ENCODE peak calls at places on chromosomes 7 and 10, in seven cellular contexts. One of them, this sample, is unnamed.

GRCh38 chr10:12466701-12467100 is 117.4 kb downstream of the CAMK1D start:
- DNase-seq in skeletal muscle cell: peak; percentile 16
- DNase-seq in T-cell: no peak
- DNase-seq in activated CD4-positive, CD25-positive, alpha-beta regulatory T cell treated with anti-CD3 and anti-CD28 coated beads, Interleukin-2, amount 50 U/mL, for 72 hours: no peak
- DNase-seq in progenitor cell of endocrine pancreas: no peak
- DNase-seq in RWPE1: no peak
- DNase-seq in ovary: no peak
- DNase-seq in this sample: peak; percentile 57

GRCh38 chr10:26269754-26270153 is 53.2 kb downstream of the GAD2 start:
- DNase-seq in ovary: no peak
- DNase-seq in T-cell: no peak
- DNase-seq in progenitor cell of endocrine pancreas: no peak
- DNase-seq in activated CD4-positive, CD25-positive, alpha-beta regulatory T cell treated with anti-CD3 and anti-CD28 coated beads, Interleukin-2, amount 50 U/mL, for 72 hours: no peak
- DNase-seq in RWPE1: peak; percentile 19
- DNase-seq in skeletal muscle cell: no peak
- DNase-seq in this sample: peak; percentile 57

GRCh38 chr10:121662945-121663917 is 65.0 kb upstream of the FGFR2 start:
- DNase-seq in skeletal muscle cell: no peak
- DNase-seq in T-cell: no peak
- DNase-seq in RWPE1: no peak
- DNase-seq in activated CD4-positive, CD25-positive, alpha-beta regulatory T cell treated with anti-CD3 and anti-CD28 coated beads, Interleukin-2, amount 50 U/mL, for 72 hours: no peak
- DNase-seq in progenitor cell of endocrine pancreas: peak; percentile 23
- DNase-seq in ovary: no peak
- DNase-seq in this sample: peak; percentile 81

GRCh38 chr7:112370436-112370835 is 79.8 kb upstream of the IFRD1 start:
- DNase-seq in RWPE1: no peak
- DNase-seq in progenitor cell of endocrine pancreas: no peak
- DNase-seq in skeletal muscle cell: no peak
- DNase-seq in T-cell: no peak
- DNase-seq in activated CD4-positive, CD25-positive, alpha-beta regulatory T cell treated with anti-CD3 and anti-CD28 coated beads, Interleukin-2, amount 50 U/mL, for 72 hours: no peak
- DNase-seq in ovary: no peak
- DNase-seq in this sample: no peak

GRCh38 chr10:106765355-106765754 is 399.2 kb downstream of the SORCS1 start:
- DNase-seq in T-cell: no peak
- DNase-seq in ovary: no peak
- DNase-seq in skeletal muscle cell: no peak
- DNase-seq in progenitor cell of endocrine pancreas: no peak
- DNase-seq in activated CD4-positive, CD25-positive, alpha-beta regulatory T cell treated with anti-CD3 and anti-CD28 coated beads, Interleukin-2, amount 50 U/mL, for 72 hours: no peak
- DNase-seq in RWPE1: no peak
- DNase-seq in this sample: no peak

GRCh38 chr7:129707910-129708490 is 96.5 kb downstream of the NRF1 start:
- DNase-seq in ovary: no peak
- DNase-seq in progenitor cell of endocrine pancreas: no peak
- DNase-seq in activated CD4-positive, CD25-positive, alpha-beta regulatory T cell treated with anti-CD3 and anti-CD28 coated beads, Interleukin-2, amount 50 U/mL, for 72 hours: no peak
- DNase-seq in skeletal muscle cell: no peak
- DNase-seq in RWPE1: no peak
- DNase-seq in T-cell: no peak
- DNase-seq in this sample: no peak

GRCh38 chr10:116183733-116184447 is 89.1 kb downstream of the GFRA1 start:
- DNase-seq in progenitor cell of endocrine pancreas: peak; percentile 19
- DNase-seq in skeletal muscle cell: no peak
- DNase-seq in activated CD4-positive, CD25-positive, alpha-beta regulatory T cell treated with anti-CD3 and anti-CD28 coated beads, Interleukin-2, amount 50 U/mL, for 72 hours: no peak
- DNase-seq in ovary: no peak
- DNase-seq in T-cell: no peak
- DNase-seq in RWPE1: peak; percentile 48
- DNase-seq in this sample: peak; percentile 77

GRCh38 chr10:49661291-49661856 is 18.1 kb upstream of the C10orf53 start:
- DNase-seq in RWPE1: peak; percentile 59
- DNase-seq in activated CD4-positive, CD25-positive, alpha-beta regulatory T cell treated with anti-CD3 and anti-CD28 coated beads, Interleukin-2, amount 50 U/mL, for 72 hours: no peak
- DNase-seq in ovary: no peak
- DNase-seq in skeletal muscle cell: no peak
- DNase-seq in T-cell: no peak
- DNase-seq in progenitor cell of endocrine pancreas: no peak
- DNase-seq in this sample: peak; percentile 5

GRCh38 chr7:57403601-57404342 is 46.2 kb upstream of the ZNF716 start:
- DNase-seq in ovary: peak; percentile 86
- DNase-seq in T-cell: no peak
- DNase-seq in RWPE1: no peak
- DNase-seq in progenitor cell of endocrine pancreas: no peak
- DNase-seq in activated CD4-positive, CD25-positive, alpha-beta regulatory T cell treated with anti-CD3 and anti-CD28 coated beads, Interleukin-2, amount 50 U/mL, for 72 hours: no peak
- DNase-seq in skeletal muscle cell: no peak
- DNase-seq in this sample: no peak

GRCh38 chr10:46542567-46543323 is 13.7 kb downstream of the GPRIN2 start:
- DNase-seq in progenitor cell of endocrine pancreas: no peak
- DNase-seq in RWPE1: no peak
- DNase-seq in activated CD4-positive, CD25-positive, alpha-beta regulatory T cell treated with anti-CD3 and anti-CD28 coated beads, Interleukin-2, amount 50 U/mL, for 72 hours: peak; percentile 27
- DNase-seq in skeletal muscle cell: no peak
- DNase-seq in T-cell: no peak
- DNase-seq in ovary: no peak
- DNase-seq in this sample: no peak

GRCh38 chr7:27132978-27133377 is 2.4 kb upstream of the HOXA4 start:
- DNase-seq in skeletal muscle cell: no peak
- DNase-seq in ovary: no peak
- DNase-seq in RWPE1: no peak
- DNase-seq in activated CD4-positive, CD25-positive, alpha-beta regulatory T cell treated with anti-CD3 and anti-CD28 coated beads, Interleukin-2, amount 50 U/mL, for 72 hours: no peak
- DNase-seq in T-cell: no peak
- DNase-seq in progenitor cell of endocrine pancreas: no peak
- DNase-seq in this sample: no peak

GRCh38 chr7:1055084-1055450 is 10.7 kb downstream of the GPR146 start:
- DNase-seq in activated CD4-positive, CD25-positive, alpha-beta regulatory T cell treated with anti-CD3 and anti-CD28 coated beads, Interleukin-2, amount 50 U/mL, for 72 hours: peak; percentile 64
- DNase-seq in progenitor cell of endocrine pancreas: no peak
- DNase-seq in skeletal muscle cell: no peak
- DNase-seq in RWPE1: no peak
- DNase-seq in ovary: peak; percentile 88
- DNase-seq in T-cell: peak; percentile 43
- DNase-seq in this sample: no peak

GRCh38 chr7:22333680-22334141 is 23.2 kb downstream of the RAPGEF5 start:
- DNase-seq in activated CD4-positive, CD25-positive, alpha-beta regulatory T cell treated with anti-CD3 and anti-CD28 coated beads, Interleukin-2, amount 50 U/mL, for 72 hours: no peak
- DNase-seq in RWPE1: no peak
- DNase-seq in T-cell: no peak
- DNase-seq in skeletal muscle cell: no peak
- DNase-seq in ovary: no peak
- DNase-seq in progenitor cell of endocrine pancreas: no peak
- DNase-seq in this sample: no peak

GRCh38 chr7:108078156-108078781 is 51.9 kb downstream of the LAMB4 start:
- DNase-seq in progenitor cell of endocrine pancreas: no peak
- DNase-seq in ovary: no peak
- DNase-seq in skeletal muscle cell: no peak
- DNase-seq in T-cell: no peak
- DNase-seq in RWPE1: no peak
- DNase-seq in activated CD4-positive, CD25-positive, alpha-beta regulatory T cell treated with anti-CD3 and anti-CD28 coated beads, Interleukin-2, amount 50 U/mL, for 72 hours: no peak
- DNase-seq in this sample: no peak

GRCh38 chr10:6300106-6300783 is 97.5 kb downstream of the PFKFB3 start:
- DNase-seq in progenitor cell of endocrine pancreas: no peak
- DNase-seq in RWPE1: no peak
- DNase-seq in skeletal muscle cell: peak; percentile 28
- DNase-seq in activated CD4-positive, CD25-positive, alpha-beta regulatory T cell treated with anti-CD3 and anti-CD28 coated beads, Interleukin-2, amount 50 U/mL, for 72 hours: peak; percentile 34
- DNase-seq in T-cell: peak; percentile 30
- DNase-seq in ovary: no peak
- DNase-seq in this sample: no peak

GRCh38 chr10:101903827-101904520 is 60.4 kb upstream of the KCNIP2 start:
- DNase-seq in progenitor cell of endocrine pancreas: no peak
- DNase-seq in T-cell: no peak
- DNase-seq in activated CD4-positive, CD25-positive, alpha-beta regulatory T cell treated with anti-CD3 and anti-CD28 coated beads, Interleukin-2, amount 50 U/mL, for 72 hours: no peak
- DNase-seq in RWPE1: no peak
- DNase-seq in ovary: no peak
- DNase-seq in skeletal muscle cell: peak; percentile 55
- DNase-seq in this sample: peak; percentile 100

GRCh38 chr7:81460646-81461045 is 309.2 kb downstream of the HGF start:
- DNase-seq in progenitor cell of endocrine pancreas: no peak
- DNase-seq in skeletal muscle cell: no peak
- DNase-seq in activated CD4-positive, CD25-positive, alpha-beta regulatory T cell treated with anti-CD3 and anti-CD28 coated beads, Interleukin-2, amount 50 U/mL, for 72 hours: no peak
- DNase-seq in T-cell: no peak
- DNase-seq in ovary: no peak
- DNase-seq in RWPE1: no peak
- DNase-seq in this sample: no peak

GRCh38 chr7:21365866-21366624 is 61.8 kb upstream of the SP4 start:
- DNase-seq in activated CD4-positive, CD25-positive, alpha-beta regulatory T cell treated with anti-CD3 and anti-CD28 coated beads, Interleukin-2, amount 50 U/mL, for 72 hours: no peak
- DNase-seq in ovary: no peak
- DNase-seq in progenitor cell of endocrine pancreas: no peak
- DNase-seq in RWPE1: peak; percentile 79
- DNase-seq in skeletal muscle cell: no peak
- DNase-seq in T-cell: no peak
- DNase-seq in this sample: peak; percentile 6

GRCh38 chr7:6350057-6350752 is 77.8 kb upstream of the CYTH3 start:
- DNase-seq in T-cell: no peak
- DNase-seq in skeletal muscle cell: no peak
- DNase-seq in activated CD4-positive, CD25-positive, alpha-beta regulatory T cell treated with anti-CD3 and anti-CD28 coated beads, Interleukin-2, amount 50 U/mL, for 72 hours: no peak
- DNase-seq in progenitor cell of endocrine pancreas: no peak
- DNase-seq in ovary: no peak
- DNase-seq in RWPE1: no peak
- DNase-seq in this sample: no peak

GRCh38 chr7:78620931-78621330 is 822.4 kb downstream of the PHTF2 start:
- DNase-seq in RWPE1: peak; percentile 7
- DNase-seq in T-cell: no peak
- DNase-seq in progenitor cell of endocrine pancreas: peak; percentile 34
- DNase-seq in activated CD4-positive, CD25-positive, alpha-beta regulatory T cell treated with anti-CD3 and anti-CD28 coated beads, Interleukin-2, amount 50 U/mL, for 72 hours: no peak
- DNase-seq in skeletal muscle cell: no peak
- DNase-seq in ovary: no peak
- DNase-seq in this sample: peak; percentile 26

GRCh38 chr7:3043544-3044395 is at the start of gene CARD11:
- DNase-seq in progenitor cell of endocrine pancreas: no peak
- DNase-seq in T-cell: peak; percentile 59
- DNase-seq in ovary: no peak
- DNase-seq in skeletal muscle cell: no peak
- DNase-seq in activated CD4-positive, CD25-positive, alpha-beta regulatory T cell treated with anti-CD3 and anti-CD28 coated beads, Interleukin-2, amount 50 U/mL, for 72 hours: peak; percentile 53
- DNase-seq in RWPE1: peak; percentile 34
- DNase-seq in this sample: no peak

GRCh38 chr7:5872326-5872725 is 8.3 kb upstream of the OCM start:
- DNase-seq in RWPE1: no peak
- DNase-seq in activated CD4-positive, CD25-positive, alpha-beta regulatory T cell treated with anti-CD3 and anti-CD28 coated beads, Interleukin-2, amount 50 U/mL, for 72 hours: no peak
- DNase-seq in skeletal muscle cell: no peak
- DNase-seq in progenitor cell of endocrine pancreas: no peak
- DNase-seq in ovary: no peak
- DNase-seq in T-cell: no peak
- DNase-seq in this sample: peak; percentile 54

GRCh38 chr7:128827971-128828711 is 2.1 kb upstream of the FLNC start:
- DNase-seq in activated CD4-positive, CD25-positive, alpha-beta regulatory T cell treated with anti-CD3 and anti-CD28 coated beads, Interleukin-2, amount 50 U/mL, for 72 hours: no peak
- DNase-seq in T-cell: no peak
- DNase-seq in RWPE1: no peak
- DNase-seq in progenitor cell of endocrine pancreas: no peak
- DNase-seq in ovary: no peak
- DNase-seq in skeletal muscle cell: no peak
- DNase-seq in this sample: peak; percentile 74